ENCODE peak calls at places on chromosome 6, in six cellular contexts. J is CD8-positive, alpha-beta T cell; R is ureter; K is COR-L47; H is stimulated activated CD4-positive, alpha-beta T cell treated with anti-CD3 and anti-CD28 coated beads, TNF-alpha, amount 100 ng/mL, for 1 hour; Z is AG10803. M is an unnamed sample.

GRCh38 chr6:123393333-123393732 is 243.4 kb downstream of the TRDN start:
- DNase-seq in J (no peak), R (no peak), K (peak), H (no peak), Z (no peak), M (peak)

GRCh38 chr6:43773050-43773956 is 3.3 kb downstream of the VEGFA start:
- DNase-seq in J (no peak), R (peak), K (peak), H (no peak), Z (peak), M (peak)

GRCh38 chr6:107105511-107106116 is 9.7 kb downstream of the BEND3 start:
- DNase-seq in J (no peak), R (no peak), K (no peak), H (no peak), Z (no peak), M (no peak)

GRCh38 chr6:144647971-144648651 is 363.0 kb downstream of the UTRN start:
- DNase-seq in J (no peak), R (no peak), K (no peak), H (no peak), Z (no peak), M (no peak)

GRCh38 chr6:16320533-16321340 is 82.3 kb downstream of the GMPR start:
- DNase-seq in J (no peak), R (no peak), K (no peak), H (no peak), Z (peak), M (no peak)

GRCh38 chr6:53944538-53944937 is 149.7 kb downstream of the LRRC1 start:
- DNase-seq in J (no peak), R (no peak), K (no peak), H (no peak), Z (no peak), M (no peak)

GRCh38 chr6:28269492-28269891 is 2.5 kb downstream of the ZSCAN26 start:
- DNase-seq in J (no peak), R (no peak), K (no peak), H (no peak), Z (peak), M (peak)

GRCh38 chr6:161319231-161319630 is 45.4 kb upstream of the AGPAT4 start:
- DNase-seq in J (no peak), R (no peak), K (no peak), H (no peak), Z (no peak), M (no peak)

GRCh38 chr6:48736486-48737206 is 625.6 kb upstream of the PTCHD4 start:
- DNase-seq in J (no peak), R (no peak), K (no peak), H (no peak), Z (peak), M (peak)

GRCh38 chr6:158207452-158207788 is 39.3 kb downstream of the GTF2H5 start:
- DNase-seq in J (no peak), R (no peak), K (no peak), H (no peak), Z (peak), M (peak)

GRCh38 chr6:138765896-138766487 is 7.6 kb upstream of the CCDC28A start:
- DNase-seq in J (no peak), R (no peak), K (peak), H (no peak), Z (peak), M (peak)

GRCh38 chr6:53280207-53280606 is 68.5 kb downstream of the ELOVL5 start:
- DNase-seq in J (no peak), R (no peak), K (peak), H (no peak), Z (no peak), M (no peak)

GRCh38 chr6:109055771-109056235 is 38.8 kb downstream of the SESN1 start:
- DNase-seq in J (no peak), R (no peak), K (no peak), H (no peak), Z (peak), M (no peak)

GRCh38 chr6:138596591-138596990 is 97.3 kb upstream of the NHSL1 start:
- DNase-seq in J (no peak), R (no peak), K (no peak), H (no peak), Z (no peak), M (no peak)

GRCh38 chr6:14795451-14795850 is 450.4 kb upstream of the JARID2 start:
- DNase-seq in J (no peak), R (no peak), K (no peak), H (no peak), Z (no peak), M (no peak)

GRCh38 chr6:134477991-134478635 is 160.2 kb upstream of the SGK1 start:
- DNase-seq in J (no peak), R (no peak), K (no peak), H (no peak), Z (peak), M (no peak)

GRCh38 chr6:35503534-35503933 is 6.7 kb upstream of the TEAD3 start:
- DNase-seq in J (no peak), R (no peak), K (no peak), H (no peak), Z (no peak), M (no peak)

GRCh38 chr6:156080371-156080770 is 624.7 kb upstream of the NOX3 start:
- DNase-seq in J (no peak), R (no peak), K (no peak), H (no peak), Z (no peak), M (peak)

GRCh38 chr6:75201076-75201475 is 4.8 kb downstream of the COL12A1 start:
- DNase-seq in J (no peak), R (no peak), K (no peak), H (no peak), Z (no peak), M (no peak)

GRCh38 chr6:125668071-125668470 is 81.4 kb upstream of the HEY2 start:
- DNase-seq in J (no peak), R (no peak), K (no peak), H (no peak), Z (no peak), M (no peak)

GRCh38 chr6:76174722-76175121 is 102.3 kb upstream of the IMPG1 start:
- DNase-seq in J (no peak), R (no peak), K (no peak), H (no peak), Z (no peak), M (no peak)

GRCh38 chr6:44407951-44408670 is 20.6 kb downstream of the CDC5L start:
- DNase-seq in J (no peak), R (no peak), K (no peak), H (no peak), Z (no peak), M (no peak)

GRCh38 chr6:113449051-113449450 is 408.1 kb upstream of the MARCKS start:
- DNase-seq in J (no peak), R (no peak), K (no peak), H (no peak), Z (peak), M (peak)

M was measured in PC-3.